ENCODE peak calls at places on chromosomes 3 and 15, in five cellular contexts. P, B, U, S and A are unnamed samples.

GRCh38 chr3:88744896-88745295 is 362.5 kb upstream of the EPHA3 start:
- DNase-seq in B (no peak), S (no peak), U (no peak), P (no peak), A (no peak)

GRCh38 chr3:113758389-113759029 is 11.7 kb downstream of the ATP6V1A start:
- DNase-seq in P (no peak), U (no peak), B (no peak), S (no peak), A (no peak)

GRCh38 chr3:101069796-101070195 is 76.6 kb upstream of the ABI3BP start:
- DNase-seq in U (peak), B (no peak), S (no peak), P (no peak), A (no peak)

GRCh38 chr3:197339841-197340520 is 41.6 kb upstream of the DLG1 start:
- DNase-seq in P (peak), B (no peak), S (no peak), U (peak), A (no peak)

GRCh38 chr3:125434582-125435011 is 59.5 kb upstream of the ZNF148 start:
- DNase-seq in S (no peak), P (no peak), B (no peak), U (no peak), A (no peak)

GRCh38 chr15:74540135-74540760 is 772 bp upstream of the ARID3B start:
- DNase-seq in B (no peak), U (no peak), S (peak), P (no peak), A (no peak)

GRCh38 chr3:9600597-9600996 is 47.0 kb upstream of the LHFPL4 start:
- DNase-seq in B (peak), P (peak), S (no peak), U (no peak), A (peak)

GRCh38 chr3:32448686-32449474 is 53.8 kb downstream of the CMTM6 start:
- DNase-seq in U (no peak), S (no peak), B (no peak), P (no peak), A (no peak)

GRCh38 chr3:14633819-14634424 is 17.6 kb upstream of the CCDC174 start:
- DNase-seq in S (peak), P (peak), U (peak), B (peak), A (peak)

GRCh38 chr3:113631143-113631542 is 65.3 kb downstream of the USF3 start:
- DNase-seq in B (no peak), U (no peak), S (no peak), P (no peak), A (no peak)

GRCh38 chr3:197878427-197878826 is 71.6 kb upstream of the RPL35A start:
- DNase-seq in B (no peak), P (no peak), U (no peak), S (no peak), A (no peak)

GRCh38 chr3:194103475-194103874 is 32.5 kb upstream of the HES1 start:
- DNase-seq in B (no peak), P (no peak), S (no peak), U (no peak), A (no peak)

GRCh38 chr3:141498592-141499223 is 11.9 kb downstream of the RASA2 start:
- DNase-seq in U (no peak), P (peak), B (no peak), S (no peak), A (no peak)

GRCh38 chr3:72847751-72848702 is at the start of gene SHQ1:
- DNase-seq in B (peak), S (peak), U (peak), P (peak), A (peak)

GRCh38 chr3:160001850-160002623 is 13.4 kb downstream of the IL12A start:
- DNase-seq in U (no peak), P (no peak), S (no peak), B (no peak), A (no peak)

GRCh38 chr3:171457263-171458055 is 2.7 kb downstream of the TNIK start:
- DNase-seq in B (no peak), S (no peak), U (peak), P (peak), A (no peak)

GRCh38 chr3:41198950-41199865 is at the start of gene CTNNB1:
- DNase-seq in P (peak), U (peak), S (peak), B (peak), A (peak)

GRCh38 chr3:76044601-76045600 is 259.6 kb upstream of the ZNF717 start:
- DNase-seq in P (no peak), B (no peak), S (peak), U (peak), A (peak)

GRCh38 chr3:192795021-192795420 is 67.7 kb upstream of the FGF12 start:
- DNase-seq in P (no peak), U (no peak), S (no peak), B (no peak), A (no peak)

GRCh38 chr3:140406655-140407054 is 271.2 kb upstream of the TRIM42 start:
- DNase-seq in S (no peak), U (no peak), B (no peak), P (no peak), A (no peak)

GRCh38 chr3:8840556-8840955 is 71.1 kb upstream of the OXTR start:
- DNase-seq in B (no peak), U (peak), S (no peak), P (no peak), A (no peak)

GRCh38 chr3:23600178-23600577 is 205.6 kb upstream of the UBE2E1 start:
- DNase-seq in P (no peak), U (no peak), S (peak), B (no peak), A (no peak)

GRCh38 chr3:98986073-98986472 is 84.6 kb upstream of the DCBLD2 start:
- DNase-seq in P (no peak), S (peak), U (peak), B (no peak), A (no peak)

GRCh38 chr3:100981546-100981945 is 11.7 kb downstream of the ABI3BP start:
- DNase-seq in U (no peak), P (no peak), S (no peak), B (no peak), A (no peak)

GRCh38 chr15:70194266-70194665 is 96.5 kb upstream of the TLE3 start:
- DNase-seq in S (no peak), B (no peak), P (no peak), U (no peak), A (no peak)

GRCh38 chr3:146574173-146574572 is 29.8 kb upstream of the PLSCR1 start:
- DNase-seq in P (no peak), S (no peak), U (no peak), B (no peak), A (no peak)

GRCh38 chr15:38266247-38266996 is 13.8 kb downstream of the SPRED1 start:
- DNase-seq in U (no peak), B (no peak), S (no peak), P (no peak), A (peak)

GRCh38 chr15:39140060-39140604 is 440.7 kb upstream of the THBS1 start:
- DNase-seq in P (no peak), B (no peak), U (peak), S (peak), A (no peak)

GRCh38 chr3:129211772-129212171 is 28.1 kb upstream of the CNBP start:
- DNase-seq in U (peak), P (peak), S (peak), B (peak), A (peak)

GRCh38 chr15:91199511-91199910 is 99.5 kb downstream of the SV2B start:
- DNase-seq in U (no peak), S (no peak), B (no peak), P (no peak), A (no peak)

GRCh38 chr3:150170843-150171513 is 200.3 kb upstream of the PFN2 start:
- DNase-seq in B (peak), P (no peak), S (peak), U (no peak), A (no peak)

GRCh38 chr3:73625124-73625665 is 454 bp upstream of the PDZRN3 start:
- DNase-seq in U (peak), S (peak), B (peak), P (no peak), A (peak)

GRCh38 chr3:45765956-45766355 is 30.4 kb downstream of the SLC6A20 start:
- DNase-seq in U (no peak), P (no peak), B (no peak), S (no peak), A (no peak)

GRCh38 chr3:29164825-29165224 is 116.0 kb upstream of the RBMS3 start:
- DNase-seq in P (no peak), U (no peak), S (no peak), B (no peak), A (no peak)

GRCh38 chr3:141877911-141878310 is 1.5 kb downstream of the ATP1B3 start:
- DNase-seq in U (peak), S (peak), B (no peak), P (no peak), A (no peak)

GRCh38 chr3:15300318-15301078 is 31.9 kb downstream of the SH3BP5 start:
- DNase-seq in B (no peak), S (peak), U (no peak), P (no peak), A (peak)

GRCh38 chr3:191100516-191100915 is 98.5 kb upstream of the OSTN start:
- DNase-seq in P (no peak), U (no peak), S (no peak), B (no peak), A (no peak)

GRCh38 chr3:108131795-108132134 is 40.9 kb upstream of the CD47 start:
- DNase-seq in S (no peak), U (no peak), P (no peak), B (no peak), A (no peak)

GRCh38 chr3:108130247-108130646 is 39.4 kb upstream of the CD47 start:
- DNase-seq in S (no peak), B (no peak), P (no peak), U (no peak), A (no peak)

GRCh38 chr3:108131105-108131794 is 40.4 kb upstream of the CD47 start:
- DNase-seq in P (no peak), S (peak), B (no peak), U (no peak), A (no peak)

GRCh38 chr3:108132727-108133373 is 42.0 kb upstream of the CD47 start:
- DNase-seq in B (no peak), U (no peak), S (no peak), P (no peak), A (no peak)

GRCh38 chr3:108130705-108131104 is 39.9 kb upstream of the CD47 start:
- DNase-seq in P (no peak), S (no peak), U (no peak), B (no peak), A (no peak)
- H3K27ac ChIP-seq in P (no peak), S (peak), U (no peak), B (no peak), A (no peak)

GRCh38 chr3:188209740-188210139 is 55.8 kb downstream of the LPP start:
- DNase-seq in S (no peak), B (no peak), P (no peak), U (no peak), A (no peak)

GRCh38 chr3:188208751-188209433 is 54.9 kb downstream of the LPP start:
- DNase-seq in P (no peak), U (no peak), B (no peak), S (no peak), A (no peak)

GRCh38 chr3:188205992-188206416 is 52.0 kb downstream of the LPP start:
- DNase-seq in S (no peak), U (peak), B (no peak), P (peak), A (no peak)

GRCh38 chr3:188206787-188207186 is 52.8 kb downstream of the LPP start:
- DNase-seq in B (no peak), S (no peak), U (no peak), P (no peak), A (no peak)

DNA sequence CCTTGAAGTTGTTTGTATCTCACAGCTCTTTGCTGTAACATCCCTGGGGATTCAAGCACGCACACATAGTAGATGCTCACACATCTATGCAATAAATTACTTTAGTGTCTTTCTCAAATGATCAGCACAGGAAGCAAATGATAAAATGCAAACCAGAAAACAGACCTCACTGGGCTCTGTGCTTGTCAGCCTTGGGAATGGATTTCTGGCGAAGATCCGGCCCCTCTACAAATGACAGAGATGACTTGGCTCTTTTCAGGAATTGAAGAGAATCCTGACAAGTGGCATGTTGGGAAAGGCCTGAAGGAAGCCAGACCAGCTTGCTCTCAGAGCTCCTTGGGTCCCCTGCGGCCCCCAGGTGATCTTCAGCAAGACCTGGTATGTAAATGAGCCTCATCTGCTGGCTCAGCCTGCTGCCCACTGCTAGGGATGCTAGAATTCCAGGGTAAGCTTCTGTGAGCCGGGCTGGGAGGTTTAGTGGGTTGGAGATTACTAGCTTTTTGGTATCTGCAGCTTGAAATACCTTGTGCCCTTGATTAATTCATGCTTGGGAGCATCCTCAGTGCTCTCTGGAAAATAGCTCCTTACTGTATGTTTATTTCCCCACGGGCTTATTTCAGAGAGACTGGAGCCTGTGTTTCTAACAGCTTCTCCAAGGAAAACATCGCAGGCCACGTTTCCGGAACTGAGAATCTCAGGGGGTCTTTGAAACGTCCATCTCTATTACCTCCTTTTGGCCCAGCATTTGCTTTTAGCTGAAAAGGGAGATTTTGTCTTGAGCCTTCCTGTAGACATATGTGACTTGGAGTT is 54.2 kb downstream of the LPP start:
- DNase-seq in P (no peak), S (no peak), B (no peak), U (no peak), A (no peak)
- H3K4me3 ChIP-seq in P (no peak), S (no peak), B (no peak), U (no peak), A (no peak)

DNA sequence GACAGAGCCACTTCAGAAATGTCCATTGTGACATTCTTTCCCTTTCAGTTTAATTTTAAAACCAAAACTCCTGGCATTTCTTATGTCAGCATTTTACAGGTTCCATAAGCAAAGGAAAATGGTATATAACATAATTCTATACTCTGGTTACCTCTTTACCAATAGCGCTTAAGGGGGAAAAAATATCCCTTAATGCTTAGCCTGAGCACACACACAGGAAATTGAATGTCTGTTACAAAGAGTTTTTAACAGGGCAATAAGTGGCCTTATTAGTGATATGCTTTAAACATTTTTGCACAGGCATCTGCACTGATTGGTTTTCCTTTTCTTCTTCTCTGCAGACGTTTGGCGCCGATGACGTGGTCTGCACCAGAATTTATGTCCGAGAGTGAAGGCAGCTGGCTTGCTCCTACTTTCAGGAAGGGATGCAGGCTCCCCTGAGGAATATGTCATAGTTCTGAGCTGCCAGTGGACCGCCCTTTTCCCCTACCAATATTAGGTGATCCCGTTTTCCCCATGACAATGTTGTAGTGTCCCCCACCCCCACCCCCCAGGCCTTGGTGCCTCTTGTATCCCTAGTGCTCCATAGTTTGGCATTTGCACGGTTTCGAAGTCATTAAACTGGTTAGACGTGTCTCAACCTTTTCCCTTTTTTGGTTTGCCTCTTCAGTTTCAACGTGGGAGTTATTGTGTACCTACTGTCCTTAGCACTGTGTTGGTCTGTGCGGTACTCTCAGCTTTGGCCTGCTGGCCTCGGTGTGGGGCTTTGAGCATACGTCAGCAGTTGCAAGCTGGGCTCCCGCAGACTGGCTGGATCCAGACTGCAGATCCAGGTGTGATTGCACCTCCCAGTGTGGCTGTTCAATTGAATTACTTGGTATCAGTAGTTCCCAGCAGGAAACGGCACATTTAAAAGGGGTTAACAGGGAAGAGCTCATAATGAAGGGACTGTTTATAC is 7.7 kb downstream of the CRABP1 start:
- DNase-seq in S (no peak), U (peak), B (no peak), P (no peak), A (no peak)
- H3K27ac ChIP-seq in S (no peak), U (peak), B (no peak), P (no peak), A (no peak)

GRCh38 chr3:52046914-52047239 is 9.5 kb downstream of the DUSP7 start:
- DNase-seq in U (no peak), S (no peak), B (no peak), P (no peak), A (no peak)
- H3K4me3 ChIP-seq in U (no peak), S (no peak), B (no peak), P (no peak), A (no peak)

DNA sequence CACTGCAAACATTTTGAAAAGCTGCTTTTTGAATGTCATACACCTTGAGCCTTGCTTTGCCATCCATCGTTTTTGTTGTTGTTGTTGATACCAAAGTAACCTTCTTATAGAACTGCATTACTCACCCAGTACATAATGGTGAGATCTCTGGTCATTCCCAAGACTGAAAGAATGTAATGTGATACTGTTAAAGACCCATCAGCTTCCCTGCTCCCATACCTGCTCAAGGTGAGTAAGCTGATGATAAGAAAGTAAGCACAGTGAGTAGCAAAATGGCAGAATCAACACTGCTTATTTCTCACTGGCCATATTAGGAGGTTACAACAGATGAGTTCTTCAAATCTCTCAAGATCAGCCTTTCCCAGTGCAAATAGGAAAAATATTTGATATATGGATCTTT is 89.8 kb downstream of the CADPS start:
- DNase-seq in B (no peak), S (no peak), P (no peak), U (no peak), A (no peak)
- H3K27ac ChIP-seq in B (no peak), S (no peak), P (no peak), U (no peak), A (no peak)